ENCODE peak calls at places on chromosomes 7 and 10, in seven cellular contexts. X, P, C, V, I, H and S are unnamed samples.

GRCh38 chr7:146146866-146147265 is 30.3 kb downstream of the CNTNAP2 start:
- DNase-seq in H (no peak), C (no peak), V (no peak), X (peak; percentile 39), I (no peak), P (no peak), S (no peak)

GRCh38 chr7:152025937-152026890 is 740 bp downstream of the GALNT11 start:
- DNase-seq in X (no peak), H (no peak), I (no peak), V (peak; percentile 36), P (no peak), C (no peak), S (no peak)

GRCh38 chr10:30671011-30671616 is 41.6 kb upstream of the LYZL2 start:
- DNase-seq in P (peak; percentile 32), V (peak; percentile 77), C (no peak), H (peak; percentile 81), X (peak; percentile 59), I (no peak), S (peak; percentile 25)

GRCh38 chr10:82277591-82277990 is 402.6 kb downstream of the NRG3 start:
- DNase-seq in H (no peak), C (no peak), V (no peak), X (no peak), I (no peak), P (no peak), S (no peak)

GRCh38 chr7:87878208-87878735 is 2.0 kb downstream of the DBF4 start:
- DNase-seq in P (no peak), C (no peak), V (no peak), H (peak; percentile 31), I (no peak), X (no peak), S (no peak)

GRCh38 chr7:831596-832291 is 532 bp upstream of the SUN1 start:
- DNase-seq in V (peak; percentile 95), I (no peak), X (peak; percentile 82), C (no peak), P (no peak), H (peak; percentile 94), S (peak; percentile 63)

GRCh38 chr7:151060416-151061234 is 1.2 kb downstream of the SLC4A2 start:
- DNase-seq in C (peak; percentile 80), H (no peak), X (no peak), V (peak; percentile 37), I (no peak), P (no peak), S (no peak)

GRCh38 chr10:46524471-46525176 is 31.8 kb downstream of the GPRIN2 start:
- DNase-seq in C (no peak), I (peak; percentile 42), P (no peak), H (peak; percentile 65), X (no peak), V (peak; percentile 44), S (no peak)

GRCh38 chr10:70664702-70665195 is 7.6 kb upstream of the ADAMTS14 start:
- DNase-seq in I (no peak), V (peak; percentile 78), H (peak; percentile 95), X (peak; percentile 89), P (no peak), C (peak; percentile 25), S (no peak)

GRCh38 chr7:36475011-36475342 is 85.3 kb downstream of the ANLN start:
- DNase-seq in P (no peak), I (no peak), H (no peak), V (no peak), C (no peak), X (no peak), S (no peak)

GRCh38 chr7:36475371-36475770 is 85.7 kb downstream of the ANLN start:
- DNase-seq in X (no peak), I (no peak), V (no peak), P (no peak), C (no peak), H (no peak), S (no peak)

GRCh38 chr7:36472141-36472729 is 82.6 kb downstream of the ANLN start:
- DNase-seq in P (no peak), C (no peak), X (no peak), H (no peak), V (no peak), I (no peak), S (no peak)

GRCh38 chr7:36474283-36475010 is 84.8 kb downstream of the ANLN start:
- DNase-seq in H (peak; percentile 41), X (peak; percentile 7), C (no peak), V (peak; percentile 41), I (no peak), P (no peak), S (no peak)

DNA sequence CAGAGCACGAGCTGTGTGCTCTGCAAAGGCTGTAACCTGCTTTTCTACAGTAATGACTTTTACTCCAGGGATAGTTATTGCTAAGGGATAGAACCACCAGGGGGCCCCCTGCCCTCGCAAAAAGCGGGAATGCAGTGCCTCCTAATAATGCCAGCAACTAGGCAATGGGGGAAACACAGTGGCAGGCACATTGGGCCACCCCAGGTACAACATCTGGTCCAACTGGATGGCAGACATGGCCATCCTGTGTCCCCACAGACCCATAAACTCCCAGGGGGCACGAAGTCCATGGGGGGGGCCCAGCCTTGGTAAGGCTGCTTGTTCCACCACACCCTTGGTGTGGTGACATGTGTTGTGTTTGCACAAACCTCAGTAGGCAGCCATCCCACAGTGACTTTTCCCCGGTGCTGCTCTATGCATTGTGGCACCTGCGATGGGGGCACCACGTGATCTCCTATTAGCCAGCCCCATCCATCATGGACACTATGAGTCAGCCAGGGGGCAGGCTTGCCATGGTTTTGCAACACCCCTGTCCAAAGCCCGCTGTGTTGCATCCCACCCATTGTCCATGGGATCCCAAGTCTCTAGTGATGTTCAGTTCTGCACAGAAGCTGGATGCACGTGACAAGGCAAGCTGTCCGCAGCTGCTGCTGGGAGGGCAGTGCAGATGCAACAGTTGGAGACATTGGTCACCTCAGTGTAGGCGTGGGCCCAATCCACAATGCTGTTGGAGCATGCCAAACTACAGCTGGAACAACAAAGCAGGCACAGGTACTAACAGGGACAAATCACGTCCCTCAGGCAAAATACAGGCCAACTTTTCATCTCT is 84.0 kb downstream of the ANLN start:
- DNase-seq in X (no peak), C (no peak), I (no peak), H (no peak), V (peak; percentile 79), P (no peak), S (no peak)
- TF ChIP-seq CTCF in X (peak; percentile 48), C (no peak), I (peak; percentile 34), H (peak; percentile 42), V (peak; percentile 48), P (no peak), S (peak; percentile 57)

DNA sequence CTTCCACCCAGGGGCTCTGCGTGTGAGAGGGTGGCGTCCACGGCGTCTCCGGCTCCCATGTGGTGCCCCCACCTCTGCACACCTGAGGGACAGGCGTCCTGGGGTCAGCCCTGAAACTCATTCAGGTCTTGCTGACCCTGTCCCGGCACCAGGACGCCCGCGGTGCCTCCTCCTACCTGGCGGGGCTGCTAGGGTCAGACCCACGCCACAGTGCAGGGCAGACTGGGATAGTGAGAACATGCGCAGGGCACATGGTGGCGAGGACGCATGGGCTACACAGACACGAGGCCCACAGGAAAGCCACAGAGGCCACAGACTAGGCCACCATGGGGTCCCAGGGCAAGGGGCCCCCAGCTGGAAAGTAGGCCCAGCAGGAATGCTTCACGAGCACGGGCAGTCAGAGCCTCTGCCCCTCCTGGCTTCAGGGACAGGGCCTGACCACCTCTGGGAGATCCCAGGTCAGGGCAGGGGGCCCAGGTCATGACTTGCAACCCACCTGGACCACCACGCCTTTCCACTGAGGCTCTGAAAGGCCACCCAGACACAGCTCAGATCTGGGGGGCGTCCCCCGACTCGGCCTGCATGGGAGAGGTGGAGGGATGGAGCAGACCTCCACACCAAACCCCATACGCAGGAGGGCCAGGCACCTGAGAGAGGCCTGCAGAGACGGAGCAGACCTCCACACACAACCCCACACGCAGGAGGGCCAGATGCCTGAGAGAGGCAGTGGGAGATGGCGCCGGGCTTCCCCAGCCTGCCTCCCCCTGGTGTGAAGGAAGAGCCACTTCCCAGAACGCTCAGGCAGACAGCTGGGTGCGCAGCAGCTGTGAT is 188.6 kb downstream of the ELFN1 start:
- DNase-seq in H (no peak), V (no peak), X (no peak), I (peak; percentile 33), C (peak; percentile 53), P (no peak), S (no peak)
- TF ChIP-seq CTCF in H (no peak), V (no peak), X (no peak), I (no peak), C (no peak), P (no peak), S (no peak)

GRCh38 chr7:13279854-13280435 is 592.5 kb downstream of the ARL4A start:
- DNase-seq in I (no peak), V (peak; percentile 33), P (no peak), C (no peak), H (peak; percentile 10), X (no peak), S (no peak)
- TF ChIP-seq CTCF in I (peak; percentile 73), V (peak; percentile 10), P (peak; percentile 76), C (peak; percentile 39), H (peak; percentile 39), X (no peak), S (peak; percentile 16)

GRCh38 chr7:74584160-74584954 is 73.2 kb upstream of the GTF2I start:
- DNase-seq in P (no peak), X (no peak), I (no peak), H (no peak), V (no peak), C (no peak), S (no peak)
- TF ChIP-seq CTCF in P (no peak), X (no peak), I (no peak), H (no peak), V (no peak), C (no peak), S (no peak)

GRCh38 chr7:47758546-47758945 is 176.6 kb upstream of the TNS3 start:
- DNase-seq in C (peak; percentile 74), H (peak; percentile 36), V (no peak), P (no peak), I (no peak), X (peak; percentile 10), S (no peak)

GRCh38 chr7:47755248-47755647 is 173.3 kb upstream of the TNS3 start:
- DNase-seq in I (no peak), X (no peak), P (no peak), C (no peak), H (no peak), V (no peak), S (no peak)

GRCh38 chr7:47762207-47762606 is 180.3 kb upstream of the TNS3 start:
- DNase-seq in I (no peak), C (no peak), X (no peak), H (no peak), P (no peak), V (no peak), S (no peak)

GRCh38 chr7:47759056-47759706 is 177.3 kb upstream of the TNS3 start:
- DNase-seq in P (no peak), C (no peak), V (no peak), H (no peak), I (no peak), X (no peak), S (no peak)

GRCh38 chr7:47757946-47758371 is 176.0 kb upstream of the TNS3 start:
- DNase-seq in C (peak; percentile 96), X (peak; percentile 73), I (no peak), V (peak; percentile 65), H (peak; percentile 73), P (no peak), S (no peak)
- TF ChIP-seq CTCF in C (peak; percentile 10), X (peak; percentile 17), I (no peak), V (no peak), H (no peak), P (no peak), S (no peak)